ENCODE peak calls at places on chromosomes 12 and 14, in five cellular contexts. Q is tibial artery, N is nephron progenitor cell, Y is A549, M is brain microvascular endothelial cell. D is an unnamed sample.

GRCh38 chr14:35046751-35047536 is 872 bp downstream of the FAM177A1 start:
- DNase-seq in M (no peak), N (no peak), Q (no peak), Y (peak), D (no peak)

GRCh38 chr14:49550284-49551184 is 35.6 kb downstream of the RPS29 start:
- DNase-seq in M (no peak), Y (peak), Q (no peak), N (no peak), D (no peak)

GRCh38 chr12:131222271-131223139 is 268.8 kb downstream of the ADGRD1 start:
- DNase-seq in N (peak), Y (no peak), Q (no peak), M (no peak), D (no peak)

GRCh38 chr12:47111392-47111778 is 31.6 kb upstream of the AMIGO2 start:
- DNase-seq in M (no peak), Y (no peak), Q (no peak), N (no peak), D (no peak)

GRCh38 chr14:91354221-91354916 is 63.3 kb downstream of the CCDC88C start:
- DNase-seq in Q (no peak), N (no peak), Y (no peak), M (no peak), D (no peak)

GRCh38 chr14:43900173-43900655 is 606.9 kb downstream of the FSCB start:
- DNase-seq in M (no peak), Y (peak), N (no peak), Q (no peak), D (no peak)

GRCh38 chr12:43988838-43989560 is 153.1 kb downstream of the TMEM117 start:
- DNase-seq in N (no peak), Y (no peak), Q (no peak), M (no peak), D (no peak)

GRCh38 chr14:90811641-90812040 is 4.6 kb downstream of the TTC7B start:
- DNase-seq in Q (no peak), M (no peak), N (no peak), Y (no peak), D (no peak)

GRCh38 chr14:33454022-33454645 is 496.7 kb downstream of the EGLN3 start:
- DNase-seq in M (no peak), N (no peak), Q (no peak), Y (no peak), D (no peak)

GRCh38 chr14:35161231-35161630 is 38.9 kb downstream of the PRORP start:
- DNase-seq in N (no peak), M (peak), Y (peak), Q (no peak), D (no peak)

GRCh38 chr12:110234197-110235154 is 46.6 kb upstream of the ATP2A2 start:
- DNase-seq in Y (peak), N (no peak), M (no peak), Q (no peak), D (no peak)

GRCh38 chr12:93252221-93252620 is 125.5 kb upstream of the NUDT4 start:
- DNase-seq in Y (no peak), M (no peak), N (no peak), Q (no peak), D (no peak)

GRCh38 chr12:32482226-32482625 is 82.9 kb downstream of the FGD4 start:
- DNase-seq in M (no peak), Q (no peak), Y (no peak), N (no peak), D (no peak)

GRCh38 chr12:32476446-32476845 is 77.1 kb downstream of the FGD4 start:
- DNase-seq in M (no peak), Y (no peak), N (no peak), Q (no peak), D (no peak)

GRCh38 chr12:32478166-32478565 is 78.8 kb downstream of the FGD4 start:
- DNase-seq in Q (no peak), M (no peak), N (no peak), Y (no peak), D (no peak)

GRCh38 chr12:32477714-32478113 is 78.4 kb downstream of the FGD4 start:
- DNase-seq in N (no peak), Y (no peak), M (no peak), Q (no peak), D (no peak)

DNA sequence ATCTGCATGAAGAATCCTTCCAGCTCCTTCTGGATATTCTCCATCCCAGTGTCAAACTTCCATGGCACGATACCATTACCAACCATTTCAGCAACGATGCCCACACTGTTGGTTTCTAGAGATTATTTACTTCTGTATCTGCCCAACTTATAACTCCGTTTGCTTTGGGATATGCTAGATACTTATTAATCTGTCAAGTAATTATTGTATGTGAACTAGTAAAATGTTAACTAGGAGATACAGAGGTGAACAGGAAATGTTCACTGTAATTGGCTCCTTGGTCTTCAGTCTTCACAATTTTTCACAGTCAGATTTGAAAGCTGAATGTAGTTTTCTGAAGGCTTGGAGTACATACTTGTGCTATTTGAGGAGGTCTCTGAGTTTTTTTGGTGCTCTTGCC is 79.5 kb downstream of the FGD4 start:
- DNase-seq in Q (no peak), N (no peak), Y (no peak), M (no peak), D (no peak)
- TF ChIP-seq CTCF in Q (no peak), N (no peak), Y (no peak), M (no peak), D (no peak)

DNA sequence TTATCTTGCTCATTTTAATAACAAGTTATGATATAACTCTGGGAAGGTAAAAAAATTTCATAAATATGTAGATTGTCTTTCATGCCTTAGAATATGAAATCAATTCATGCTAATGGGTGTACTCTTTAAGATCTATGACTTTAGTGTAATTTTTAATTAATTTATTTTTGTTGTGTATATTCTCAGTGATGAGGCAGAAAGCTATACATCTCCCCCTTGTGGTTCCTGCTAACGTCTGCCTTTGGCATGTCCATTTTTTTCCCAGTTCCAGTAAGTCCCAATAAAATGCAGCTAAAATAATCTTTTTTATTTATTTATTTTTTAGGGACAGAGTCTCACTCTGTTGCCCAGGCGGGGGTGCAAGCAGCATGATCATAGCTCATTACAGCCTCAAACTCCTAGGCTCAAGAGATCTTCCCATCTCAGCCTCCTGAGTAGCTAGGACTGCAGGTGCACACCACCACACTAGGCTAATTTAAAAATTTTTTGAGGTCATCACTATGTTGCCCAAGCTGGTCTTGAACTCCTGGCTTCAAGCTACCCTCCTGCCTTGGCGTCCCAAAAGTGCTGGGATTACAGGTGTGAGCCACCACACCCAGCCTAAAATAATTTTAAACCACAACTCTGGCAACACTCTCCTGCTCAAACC is 3.3 kb upstream of the CHURC1 start:
- DNase-seq in N (no peak), Q (no peak), Y (peak), M (peak), D (no peak)
- TF ChIP-seq CTCF in N (peak), Q (peak), Y (peak), M (peak), D (peak)

GRCh38 chr14:26252176-26252575 is 345.7 kb downstream of the NOVA1 start:
- DNase-seq in N (no peak), M (no peak), Y (no peak), Q (no peak), D (no peak)

GRCh38 chr14:26255213-26255612 is 342.6 kb downstream of the NOVA1 start:
- DNase-seq in Q (no peak), Y (peak), N (no peak), M (no peak), D (no peak)
- TF ChIP-seq CTCF in Q (no peak), Y (peak), N (peak), M (no peak), D (peak)

DNA sequence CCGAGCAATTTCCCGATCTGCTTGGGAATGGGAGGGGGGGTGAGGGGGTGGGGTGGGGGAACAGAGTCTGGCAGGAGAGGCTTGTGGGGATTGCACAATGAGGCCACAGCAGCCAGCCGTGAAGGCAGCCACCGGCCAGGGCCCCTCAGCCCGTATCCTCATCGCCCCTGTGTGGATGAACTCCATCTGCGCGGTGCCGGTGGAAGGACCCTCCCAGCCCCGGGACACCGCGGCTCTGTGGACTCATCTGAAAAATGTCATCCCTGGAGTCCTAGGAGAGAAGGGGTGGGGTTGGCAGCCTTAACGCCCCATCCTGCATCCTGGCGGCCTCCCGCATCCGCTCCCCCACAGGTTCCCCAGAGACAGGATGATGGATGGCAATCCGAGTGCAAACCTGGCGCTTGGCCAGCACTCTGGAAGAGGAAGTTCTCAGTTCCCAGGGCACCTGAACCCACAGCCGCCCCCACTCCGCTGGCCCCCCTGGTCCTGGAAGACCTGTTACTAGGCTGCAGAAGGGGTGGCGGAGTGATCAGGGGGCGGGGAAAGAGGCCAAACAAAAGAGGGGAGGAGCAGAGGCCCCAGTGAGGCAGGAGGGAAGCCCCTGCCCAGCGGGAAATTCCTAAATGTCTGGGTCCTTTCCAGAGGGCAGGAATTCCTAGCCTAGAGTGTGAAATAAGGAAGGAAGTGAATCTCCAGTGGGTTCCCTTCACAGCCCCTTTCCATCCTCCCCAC is 1.2 kb upstream of the TNFAIP2 start:
- DNase-seq in M (no peak), N (peak), Y (peak), Q (peak), D (peak)
- TF ChIP-seq CTCF in M (no peak), N (no peak), Y (no peak), Q (no peak), D (no peak)

GRCh38 chr12:132341318-132342050 is 12.1 kb upstream of the GALNT9 start:
- DNase-seq in M (no peak), N (no peak), Q (no peak), Y (no peak), D (no peak)
- TF ChIP-seq CTCF in M (no peak), N (no peak), Q (no peak), Y (no peak), D (no peak)

GRCh38 chr12:5439333-5439732 is 7.4 kb downstream of the NTF3 start:
- DNase-seq in M (no peak), N (no peak), Q (no peak), Y (no peak), D (no peak)

GRCh38 chr12:5437122-5437521 is 5.2 kb downstream of the NTF3 start:
- DNase-seq in Q (no peak), M (no peak), Y (no peak), N (no peak), D (no peak)

GRCh38 chr12:5439788-5440300 is 7.9 kb downstream of the NTF3 start:
- DNase-seq in Y (no peak), Q (no peak), N (no peak), M (no peak), D (no peak)

GRCh38 chr12:5438671-5439200 is 6.8 kb downstream of the NTF3 start:
- DNase-seq in N (no peak), M (no peak), Q (no peak), Y (no peak), D (no peak)

DNA sequence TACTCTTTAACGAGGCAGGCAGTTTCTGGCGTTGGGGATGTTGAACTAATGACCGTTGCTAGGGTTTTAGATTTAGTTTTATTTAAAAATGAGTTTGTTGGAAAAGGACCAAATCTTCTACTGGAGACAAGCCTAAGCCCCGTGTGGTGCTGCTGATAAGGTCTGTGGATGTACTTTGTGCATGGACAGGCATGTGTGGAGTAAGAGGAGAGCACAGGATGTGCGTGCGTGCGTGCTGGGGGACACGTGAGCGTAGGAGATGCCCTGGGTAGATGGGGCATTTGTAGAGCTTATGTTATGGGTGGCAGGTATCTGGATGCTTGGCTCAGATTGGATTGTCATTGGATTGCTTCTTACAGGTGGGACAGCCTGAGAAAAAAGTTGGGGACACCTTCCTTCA is 5.7 kb downstream of the NTF3 start:
- DNase-seq in Q (peak), N (no peak), Y (no peak), M (no peak), D (no peak)
- TF ChIP-seq CTCF in Q (no peak), N (no peak), Y (no peak), M (no peak), D (no peak)

DNA sequence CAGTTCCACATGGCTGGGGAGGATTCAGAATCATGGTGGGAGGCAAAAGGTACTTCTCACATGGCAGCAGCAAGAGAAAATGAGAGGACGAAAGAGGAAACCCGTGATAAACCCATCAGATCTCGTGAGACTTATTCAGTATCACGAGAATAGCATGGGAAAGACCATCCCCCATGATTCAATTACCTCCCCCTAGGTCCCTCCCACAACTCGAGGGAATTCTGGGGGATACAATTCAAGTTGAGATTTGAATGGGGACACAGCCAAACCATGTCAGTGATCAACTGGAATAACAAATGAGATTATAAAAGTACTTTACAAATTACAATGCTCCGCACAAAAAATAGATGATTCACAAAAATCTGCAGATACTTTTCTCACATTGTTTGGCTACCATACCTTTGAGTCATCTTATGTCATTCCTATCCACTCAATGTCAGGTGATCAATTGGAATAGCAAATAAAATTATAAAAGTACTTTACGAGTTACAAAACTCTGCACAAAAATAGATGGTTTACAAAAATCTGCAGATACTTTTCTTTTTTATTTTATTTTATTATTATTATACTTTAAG is 338.9 kb downstream of the C12orf50 start:
- DNase-seq in N (no peak), Q (no peak), Y (no peak), M (peak), D (no peak)
- TF ChIP-seq CTCF in N (no peak), Q (no peak), Y (no peak), M (no peak), D (no peak)

D was measured in type B pancreatic cell.